ENCODE peak calls at places on chromosome 16, in six cellular contexts. M is body of pancreas; R is CD4-positive, alpha-beta T cell; W is stomach; J is mammary epithelial cell; B is endodermal cell. T is an unnamed sample.

GRCh38 chr16:12462690-12463646 is 340.7 kb downstream of the CPPED1 start:
- DNase-seq in M (no peak), R (no peak), W (no peak), J (no peak), B (no peak), T (no peak)

GRCh38 chr16:73196670-73197069 is 148.7 kb upstream of the ZFHX3 start:
- DNase-seq in M (peak; percentile 76), R (no peak), W (peak; percentile 80), J (peak; percentile 43), B (peak; percentile 92), T (no peak)

GRCh38 chr16:74871608-74872007 is 97.0 kb upstream of the FA2H start:
- DNase-seq in M (no peak), R (no peak), W (no peak), J (no peak), B (peak; percentile 82), T (no peak)

GRCh38 chr16:10979717-10980601 is 35.6 kb downstream of the CLEC16A start:
- DNase-seq in M (peak; percentile 38), R (no peak), W (no peak), J (peak; percentile 87), B (peak; percentile 70), T (no peak)

GRCh38 chr16:79379083-79379482 is 221.5 kb downstream of the MAF start:
- DNase-seq in M (no peak), R (no peak), W (no peak), J (no peak), B (no peak), T (no peak)

GRCh38 chr16:19567560-19567959 is 12.1 kb downstream of the VPS35L start:
- DNase-seq in M (no peak), R (no peak), W (no peak), J (no peak), B (no peak), T (no peak)

GRCh38 chr16:86477642-86478041 is 32.7 kb upstream of the FOXF1 start:
- DNase-seq in M (no peak), R (no peak), W (no peak), J (no peak), B (no peak), T (no peak)

GRCh38 chr16:61936522-61936921 is 99.7 kb downstream of the CDH8 start:
- DNase-seq in M (no peak), R (no peak), W (no peak), J (no peak), B (peak; percentile 69), T (no peak)

GRCh38 chr16:1174477-1175357 is 21.8 kb downstream of the CACNA1H start:
- DNase-seq in M (peak; percentile 64), R (no peak), W (no peak), J (no peak), B (no peak), T (no peak)

DNA sequence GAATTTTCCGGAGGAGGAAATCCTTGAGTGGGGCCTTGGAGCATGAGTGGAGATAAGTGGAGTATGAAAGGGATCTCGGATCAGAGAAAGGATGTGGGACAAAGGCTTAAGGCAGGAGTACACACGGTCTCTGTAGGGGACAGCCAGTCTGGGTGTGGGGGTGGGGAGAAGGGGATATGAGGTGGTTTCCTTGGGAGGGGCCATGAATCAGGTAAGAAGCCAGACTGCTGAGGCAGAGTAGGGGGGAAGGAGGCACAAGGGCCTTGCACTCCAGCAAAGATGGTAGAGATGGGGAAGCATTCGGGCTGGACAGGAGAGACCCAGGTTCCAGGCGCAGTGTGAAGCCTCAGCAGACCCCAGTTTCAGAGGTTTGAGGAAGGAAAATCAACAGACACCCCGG is 1.6 kb downstream of the HSD11B2 start:
- DNase-seq in M (no peak), R (no peak), W (no peak), J (no peak), B (no peak), T (no peak)
- H3K27me3 ChIP-seq in M (no peaks in the 10 kb centered on the region), R (peaks cover 28% of the 10 kb centered on the region), W (peaks cover 36% of the 10 kb centered on the region), J (no peaks in the 10 kb centered on the region), B (peaks cover 24% of the 10 kb centered on the region), T (peaks cover 11% of the 10 kb centered on the region)

GRCh38 chr16:89045181-89045815 is 48.4 kb upstream of the ACSF3 start:
- DNase-seq in M (no peak), R (peak; percentile 1), W (no peak), J (no peak), B (no peak), T (no peak)
- H3K27me3 ChIP-seq in M (peaks cover 6% of the 10 kb centered on the region), R (no peaks in the 10 kb centered on the region), W (peaks cover 91% of the 10 kb centered on the region), J (peaks cover 20% of the 10 kb centered on the region), B (no peaks in the 10 kb centered on the region), T (no peaks in the 10 kb centered on the region)

GRCh38 chr16:31215287-31216115 is 1.4 kb downstream of the PYDC1 start:
- DNase-seq in M (peak; percentile 61), R (peak; percentile 16), W (peak; percentile 64), J (peak; percentile 53), B (peak; percentile 95), T (no peak)

GRCh38 chr16:31219154-31219741 is 2.3 kb upstream of the PYDC1 start:
- DNase-seq in M (no peak), R (no peak), W (no peak), J (no peak), B (no peak), T (no peak)

GRCh38 chr16:31214705-31215286 is 877 bp downstream of the TRIM72 start:
- DNase-seq in M (no peak), R (no peak), W (no peak), J (no peak), B (peak; percentile 79), T (no peak)

GRCh38 chr16:31216116-31216469 is 842 bp downstream of the PYDC1 start:
- DNase-seq in M (no peak), R (no peak), W (no peak), J (no peak), B (no peak), T (no peak)

DNA sequence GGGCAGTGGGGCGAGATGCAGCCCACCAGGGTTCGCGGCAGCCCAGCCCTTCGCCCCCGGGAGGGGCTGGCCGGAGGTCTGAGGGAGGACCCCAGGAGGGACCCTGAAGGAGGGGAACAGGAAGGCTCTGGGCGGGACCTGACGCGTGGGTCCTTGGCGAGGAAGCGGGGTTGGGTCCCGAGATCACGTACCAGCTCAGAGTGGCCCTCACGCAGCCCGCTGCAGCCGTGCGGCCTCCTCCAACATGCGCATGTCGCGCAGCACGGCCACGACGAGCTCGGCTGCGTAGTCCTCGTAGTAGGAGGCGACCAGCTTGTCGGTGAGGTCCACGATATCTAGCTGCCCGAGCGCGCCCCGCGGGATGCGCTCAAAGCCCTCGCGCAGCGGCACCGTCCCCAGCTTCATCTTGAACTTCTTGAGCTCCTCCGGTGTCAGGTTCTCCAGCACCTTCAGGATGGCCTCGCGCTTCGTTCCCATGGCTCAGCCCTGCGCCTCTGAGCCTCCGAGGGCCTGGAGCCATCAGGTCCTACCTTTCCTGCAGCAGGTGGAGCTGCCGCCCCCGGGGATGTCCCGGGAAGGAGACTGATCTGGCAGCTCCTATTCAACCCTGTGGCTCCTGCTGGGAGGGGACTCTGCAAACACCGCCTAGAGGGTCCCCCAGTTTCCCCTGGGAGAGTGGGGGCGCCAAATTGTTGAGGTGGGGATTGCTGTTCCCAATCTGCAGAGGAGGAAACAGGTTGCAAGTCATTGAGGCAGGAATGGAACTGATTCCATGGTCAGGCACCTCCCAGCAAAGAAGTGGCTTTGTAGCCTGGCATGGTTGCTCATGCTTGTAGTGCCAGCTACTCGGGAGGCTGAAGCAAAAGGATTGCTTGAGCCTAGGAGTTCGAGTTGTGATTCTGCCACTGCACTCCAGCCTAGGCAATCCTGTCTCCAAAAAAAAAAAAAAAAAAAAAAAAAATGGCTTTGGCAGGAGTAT is at the start of gene PYDC1:
- DNase-seq in M (no peak), R (no peak), W (no peak), J (no peak), B (peak; percentile 86), T (no peak)
- H3K27me3 ChIP-seq in M (peaks cover 15% of the 10 kb centered on the region), R (peaks cover 49% of the 10 kb centered on the region), W (peaks cover 91% of the 10 kb centered on the region), J (peaks cover 15% of the 10 kb centered on the region), B (peaks cover 61% of the 10 kb centered on the region), T (peaks cover 12% of the 10 kb centered on the region)

DNA sequence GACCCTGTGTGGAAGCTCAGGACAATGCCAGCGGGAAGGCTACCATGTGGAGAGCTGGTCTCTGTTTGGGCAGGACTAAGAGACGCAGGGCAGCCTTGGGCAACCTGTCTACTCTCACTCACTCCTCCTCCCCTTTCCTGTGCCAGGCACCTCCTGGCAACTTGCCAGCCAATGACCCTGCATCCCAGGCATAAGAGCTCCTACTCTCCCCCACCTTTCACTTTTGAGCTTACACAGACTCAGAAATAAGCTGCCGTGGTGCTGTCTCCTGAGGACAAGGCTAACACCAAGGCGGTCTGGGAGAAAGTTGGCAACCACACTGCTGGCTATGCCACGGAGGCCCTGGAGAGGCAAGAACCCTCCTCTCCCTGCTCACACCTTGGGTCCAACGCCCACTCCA is 2.6 kb downstream of the HBM start:
- DNase-seq in M (no peak), R (no peak), W (no peak), J (no peak), B (no peak), T (no peak)
- H3K27me3 ChIP-seq in M (peaks cover 38% of the 10 kb centered on the region), R (peaks cover 54% of the 10 kb centered on the region), W (peaks cover 81% of the 10 kb centered on the region), J (peaks cover 27% of the 10 kb centered on the region), B (peaks cover 80% of the 10 kb centered on the region), T (peaks cover 7% of the 10 kb centered on the region)

GRCh38 chr16:8590811-8591210 is 500 bp upstream of the TMEM114 start:
- DNase-seq in M (no peak), R (no peak), W (no peak), J (no peak), B (no peak), T (no peak)
- H3K27me3 ChIP-seq in M (peaks cover 25% of the 10 kb centered on the region), R (peaks cover 57% of the 10 kb centered on the region), W (peaks cover 72% of the 10 kb centered on the region), J (peaks cover 25% of the 10 kb centered on the region), B (peaks cover 74% of the 10 kb centered on the region), T (peaks cover 17% of the 10 kb centered on the region)

GRCh38 chr16:56639045-56639444 is 579 bp downstream of the MT1A start:
- DNase-seq in M (no peak), R (no peak), W (no peak), J (no peak), B (no peak), T (no peak)
- H3K27me3 ChIP-seq in M (no peaks in the 10 kb centered on the region), R (peaks cover 60% of the 10 kb centered on the region), W (peaks cover 84% of the 10 kb centered on the region), J (peaks cover 4% of the 10 kb centered on the region), B (peaks cover 100% of the 10 kb centered on the region), T (peaks cover 41% of the 10 kb centered on the region)

DNA sequence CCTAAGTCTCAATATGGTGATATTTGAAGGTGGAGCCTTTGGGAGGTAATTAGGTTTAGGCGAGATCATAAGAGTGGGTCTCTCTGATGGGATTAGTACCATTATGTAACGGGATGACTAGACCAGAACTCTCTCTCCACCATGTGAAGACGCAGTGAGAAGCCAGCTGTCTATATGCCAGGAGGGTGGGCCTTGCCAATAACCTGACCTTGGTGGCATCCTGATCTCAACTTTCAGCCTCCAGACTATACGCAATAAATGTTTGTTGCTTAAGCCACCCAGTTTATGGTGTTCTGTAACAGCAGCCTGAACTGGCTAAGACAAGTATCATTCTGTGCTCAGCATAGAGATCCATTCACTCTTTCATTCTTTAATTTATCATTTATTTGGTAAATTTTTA is 167.2 kb upstream of the CDH11 start:
- DNase-seq in M (no peak), R (no peak), W (no peak), J (no peak), B (no peak), T (no peak)
- H3K27me3 ChIP-seq in M (no peaks in the 10 kb centered on the region), R (no peaks in the 10 kb centered on the region), W (no peaks in the 10 kb centered on the region), J (no peaks in the 10 kb centered on the region), B (no peaks in the 10 kb centered on the region), T (no peaks in the 10 kb centered on the region)

GRCh38 chr16:56482667-56483236 is 31.4 kb downstream of the OGFOD1 start:
- DNase-seq in M (no peak), R (no peak), W (no peak), J (no peak), B (no peak), T (no peak)
- H3K27me3 ChIP-seq in M (no peaks in the 10 kb centered on the region), R (no peaks in the 10 kb centered on the region), W (no peaks in the 10 kb centered on the region), J (no peaks in the 10 kb centered on the region), B (no peaks in the 10 kb centered on the region), T (no peaks in the 10 kb centered on the region)

DNA sequence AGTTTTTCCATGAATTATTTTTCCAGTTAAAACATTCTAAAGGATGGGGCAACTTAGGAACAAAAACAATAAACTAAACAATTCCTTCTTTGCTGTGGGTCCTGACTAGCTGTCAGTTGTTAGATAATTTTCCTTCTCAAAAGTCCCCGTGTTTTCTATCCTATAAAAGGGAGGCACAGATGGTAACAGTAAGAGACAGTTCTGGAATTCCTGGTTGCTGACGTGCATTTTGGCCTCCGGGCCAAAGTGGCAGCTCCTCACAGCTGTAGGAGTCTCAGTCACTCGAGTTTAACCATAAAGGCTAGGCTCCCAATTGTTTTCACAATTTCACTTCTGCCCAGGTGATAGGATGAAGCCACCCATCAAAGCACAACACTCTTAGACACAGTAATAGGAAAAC is 77.0 kb upstream of the ZNF423 start:
- DNase-seq in M (no peak), R (no peak), W (no peak), J (peak; percentile 8), B (no peak), T (no peak)
- H3K27me3 ChIP-seq in M (no peaks in the 10 kb centered on the region), R (peaks cover 13% of the 10 kb centered on the region), W (peaks cover 4% of the 10 kb centered on the region), J (no peaks in the 10 kb centered on the region), B (no peaks in the 10 kb centered on the region), T (no peaks in the 10 kb centered on the region)